ENCODE peak calls at places on chromosomes 2 and 18, in nine cellular contexts. V is colonic mucosa, G is fibroblast of villous mesenchyme, Y is pancreas, K is transverse colon, E is lung, O is kidney epithelial cell, H is fibroblast of lung, D is right atrium auricular region. W is an unnamed sample.

GRCh38 chr2:56168163-56168562 is 15.6 kb upstream of the CCDC85A start:
- DNase-seq in V (no peak), G (peak), Y (no peak), K (no peak), E (peak), O (no peak), H (no peak), D (no peak), W (peak)

GRCh38 chr2:150088538-150088937 is 398.9 kb downstream of the RND3 start:
- DNase-seq in V (no peak), G (peak), Y (no peak), K (no peak), E (no peak), O (no peak), H (no peak), D (no peak), W (peak)

GRCh38 chr18:61153571-61153970 is 179.7 kb upstream of the CDH20 start:
- DNase-seq in V (no peak), G (no peak), Y (no peak), K (no peak), E (no peak), O (no peak), H (no peak), D (no peak), W (no peak)

GRCh38 chr18:35144628-35145027 is 96.2 kb upstream of the ZNF397 start:
- DNase-seq in V (no peak), G (no peak), Y (no peak), K (no peak), E (no peak), O (no peak), H (no peak), D (no peak), W (no peak)

GRCh38 chr2:147554708-147555107 is 290.1 kb upstream of the ACVR2A start:
- DNase-seq in V (no peak), G (no peak), Y (no peak), K (no peak), E (no peak), O (no peak), H (no peak), D (no peak), W (no peak)

GRCh38 chr2:163591461-163591860 is 144.3 kb downstream of the FIGN start:
- DNase-seq in V (no peak), G (no peak), Y (no peak), K (no peak), E (no peak), O (no peak), H (no peak), D (no peak), W (no peak)

GRCh38 chr18:50080932-50081560 is 113.9 kb downstream of the MYO5B start:
- DNase-seq in V (no peak), G (no peak), Y (no peak), K (no peak), E (no peak), O (peak), H (no peak), D (no peak), W (no peak)

GRCh38 chr2:26848336-26849055 is 564 bp downstream of the DPYSL5 start:
- DNase-seq in V (no peak), G (no peak), Y (peak), K (no peak), E (no peak), O (no peak), H (no peak), D (no peak), W (no peak)

GRCh38 chr2:95388878-95389255 is 13.6 kb upstream of the FAHD2A start:
- DNase-seq in V (no peak), G (no peak), Y (no peak), K (no peak), E (no peak), O (no peak), H (no peak), D (no peak), W (no peak)

GRCh38 chr18:44637210-44638051 is 43.3 kb upstream of the SETBP1 start:
- DNase-seq in V (no peak), G (peak), Y (no peak), K (no peak), E (no peak), O (peak), H (no peak), D (no peak), W (peak)

GRCh38 chr2:86482034-86482433 is 40.9 kb downstream of the KDM3A start:
- DNase-seq in V (no peak), G (peak), Y (no peak), K (no peak), E (no peak), O (no peak), H (no peak), D (no peak), W (peak)

GRCh38 chr2:67566292-67566691 is 169.2 kb downstream of the ETAA1 start:
- DNase-seq in V (no peak), G (no peak), Y (peak), K (no peak), E (no peak), O (no peak), H (no peak), D (no peak), W (no peak)

GRCh38 chr2:175309799-175310198 is 128.3 kb upstream of the ATP5MC3 start:
- DNase-seq in V (no peak), G (peak), Y (no peak), K (peak), E (no peak), O (no peak), H (peak), D (no peak), W (peak)

GRCh38 chr18:77108001-77108692 is 24.4 kb downstream of the MBP start:
- DNase-seq in V (peak), G (peak), Y (no peak), K (peak), E (no peak), O (peak), H (peak), D (peak), W (peak)

GRCh38 chr2:170821631-170822291 is 5.1 kb downstream of the GAD1 start:
- DNase-seq in V (no peak), G (no peak), Y (no peak), K (no peak), E (no peak), O (no peak), H (no peak), D (no peak), W (no peak)

GRCh38 chr2:121666042-121666441 is 16.8 kb upstream of the CLASP1 start:
- DNase-seq in V (no peak), G (no peak), Y (no peak), K (no peak), E (no peak), O (no peak), H (no peak), D (no peak), W (no peak)

GRCh38 chr2:147909178-147909577 is 64.3 kb downstream of the ACVR2A start:
- DNase-seq in V (no peak), G (no peak), Y (no peak), K (no peak), E (no peak), O (no peak), H (no peak), D (no peak), W (no peak)

GRCh38 chr18:8744656-8745055 is 39.3 kb downstream of the MTCL1 start:
- DNase-seq in V (no peak), G (no peak), Y (no peak), K (no peak), E (no peak), O (no peak), H (no peak), D (no peak), W (no peak)

GRCh38 chr18:13791181-13791580 is 32.8 kb upstream of the MC5R start:
- DNase-seq in V (no peak), G (peak), Y (no peak), K (no peak), E (no peak), O (no peak), H (peak), D (no peak), W (no peak)

GRCh38 chr2:21754164-21754788 is 630.5 kb downstream of the TDRD15 start:
- DNase-seq in V (no peak), G (no peak), Y (no peak), K (no peak), E (no peak), O (no peak), H (peak), D (no peak), W (peak)

GRCh38 chr2:16251511-16252205 is 311.3 kb downstream of the MYCN start:
- DNase-seq in V (no peak), G (no peak), Y (no peak), K (no peak), E (no peak), O (no peak), H (no peak), D (peak), W (no peak)

GRCh38 chr18:49581369-49581768 is 19.5 kb downstream of the LIPG start:
- DNase-seq in V (no peak), G (no peak), Y (no peak), K (no peak), E (no peak), O (no peak), H (no peak), D (no peak), W (no peak)

GRCh38 chr2:205731521-205731965 is 49.2 kb downstream of the NRP2 start:
- DNase-seq in V (no peak), G (peak), Y (no peak), K (no peak), E (no peak), O (no peak), H (peak), D (no peak), W (peak)

GRCh38 chr2:239106314-239106908 is 258.5 kb downstream of the TWIST2 start:
- DNase-seq in V (peak), G (peak), Y (no peak), K (peak), E (no peak), O (no peak), H (peak), D (no peak), W (peak)

GRCh38 chr2:128535928-128536327 is 217.3 kb upstream of the HS6ST1 start:
- DNase-seq in V (no peak), G (peak), Y (no peak), K (no peak), E (no peak), O (peak), H (peak), D (no peak), W (peak)

GRCh38 chr2:230669386-230669935 is 43.2 kb upstream of the CAB39 start:
- DNase-seq in V (no peak), G (no peak), Y (no peak), K (no peak), E (no peak), O (no peak), H (no peak), D (no peak), W (no peak)

DNA sequence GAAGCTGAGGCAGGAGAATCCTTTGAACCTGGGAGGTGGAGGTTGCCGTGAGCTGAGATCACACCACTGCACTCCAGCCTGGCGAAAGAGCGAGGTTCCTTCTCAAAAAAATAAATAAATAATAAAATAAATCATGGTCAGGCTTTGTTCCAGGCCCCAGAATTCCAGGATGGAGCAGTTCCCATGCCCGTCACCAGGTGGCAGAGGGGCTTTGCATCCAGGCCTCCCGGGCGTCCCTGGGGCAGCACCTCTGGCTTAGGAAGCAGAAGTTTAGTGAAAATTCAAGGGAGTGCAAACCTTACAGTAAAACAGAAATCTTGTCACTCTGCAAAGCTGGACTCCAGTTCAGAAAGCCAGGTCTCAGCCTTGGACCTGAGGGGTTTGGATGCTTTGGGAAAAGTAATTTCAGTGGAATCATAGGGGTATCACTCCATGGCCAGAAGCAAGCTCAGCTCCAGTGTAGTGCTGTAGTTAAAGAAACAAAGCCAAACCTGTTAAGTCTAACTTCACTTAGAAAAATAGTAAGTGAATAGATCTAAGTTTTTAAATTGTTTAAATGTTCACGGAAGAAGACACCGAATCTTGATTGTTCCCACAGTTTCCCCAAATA is 512.7 kb downstream of the CMPK2 start:
- DNase-seq in V (peak), G (peak), Y (peak), K (peak), E (peak), O (no peak), H (peak), D (no peak), W (peak)
- TF ChIP-seq CTCF in V (peak), G (peak), Y (peak), K (peak), E (peak), O (peak), H (peak), D (peak), W (peak)

GRCh38 chr18:67464499-67464898 is 52.0 kb downstream of the DSEL start:
- DNase-seq in V (no peak), G (no peak), Y (no peak), K (no peak), E (no peak), O (no peak), H (no peak), D (no peak), W (no peak)

GRCh38 chr18:67467188-67467587 is 49.3 kb downstream of the DSEL start:
- DNase-seq in V (no peak), G (no peak), Y (no peak), K (no peak), E (no peak), O (no peak), H (no peak), D (no peak), W (no peak)

GRCh38 chr18:67468038-67468437 is 48.5 kb downstream of the DSEL start:
- DNase-seq in V (no peak), G (no peak), Y (no peak), K (no peak), E (no peak), O (no peak), H (no peak), D (no peak), W (no peak)

GRCh38 chr18:67463829-67464228 is 52.7 kb downstream of the DSEL start:
- DNase-seq in V (no peak), G (peak), Y (no peak), K (no peak), E (no peak), O (no peak), H (no peak), D (no peak), W (peak)
- H3K4me3 ChIP-seq in V (no peak), G (no peak), Y (no peak), K (no peak), E (no peak), O (no peak), H (no peak), D (no peak), W (no peak)

DNA sequence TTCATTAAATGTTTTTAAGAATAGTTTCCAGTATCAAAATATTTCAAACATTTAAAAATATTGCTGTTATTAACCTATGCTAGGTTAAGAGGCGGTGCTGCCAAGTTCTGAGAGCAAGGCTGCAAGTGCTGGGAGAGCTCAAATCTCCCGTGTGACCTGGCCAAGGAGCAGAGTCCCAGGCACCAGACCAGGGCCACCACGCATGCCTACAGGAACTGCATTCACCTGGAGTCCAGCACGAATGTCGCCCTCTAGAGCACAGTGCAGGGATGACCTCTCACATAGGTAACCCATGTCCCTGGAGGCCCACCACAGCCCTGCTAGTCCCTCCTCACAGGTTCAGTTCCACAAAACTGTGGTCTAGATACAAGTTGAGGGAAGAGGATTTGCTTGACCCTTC is 120.4 kb upstream of the POU3F3 start:
- DNase-seq in V (peak), G (no peak), Y (no peak), K (peak), E (no peak), O (no peak), H (no peak), D (no peak), W (peak)
- TF ChIP-seq CTCF in V (no peak), G (no peak), Y (no peak), K (peak), E (no peak), O (peak), H (no peak), D (peak), W (peak)

GRCh38 chr2:241803387-241804325 is 5.3 kb upstream of the NEU4 start:
- DNase-seq in V (peak), G (peak), Y (peak), K (peak), E (no peak), O (no peak), H (peak), D (no peak), W (peak)
- H3K4me3 ChIP-seq in V (peak), G (peak), Y (peak), K (peak), E (peak), O (peak), H (peak), D (peak), W (peak)